ENCODE peak calls at places on chromosomes 5 and 9, in ten cellular contexts. One of them, this sample, is unnamed.

GRCh38 chr5:157550668-157551067 is 24.9 kb downstream of the ADAM19 start:
- DNase-seq in prostate gland: no peak
- DNase-seq in naive thymus-derived CD4-positive, alpha-beta T cell: no peak
- DNase-seq in GM04504: no peak
- DNase-seq in GM19239: no peak
- DNase-seq in activated naive CD4-positive, alpha-beta T cell treated with Interleukin-2 at 50 U/mL for 16 hours: no peak
- DNase-seq in fibroblast of mammary gland: no peak
- DNase-seq in stimulated activated CD4-positive, alpha-beta T cell treated with anti-CD3 and anti-CD28 coated beads, Interleukin-12 subunit alpha, Interleukin-12 subunit beta, amount 100 ng/mL, for 48 hours: no peak
- DNase-seq in heart right ventricle: no peak
- DNase-seq in GM12878: no peak
- DNase-seq in this sample: no peak

GRCh38 chr5:41831155-41831554 is 39.1 kb downstream of the OXCT1 start:
- DNase-seq in prostate gland: no peak
- DNase-seq in naive thymus-derived CD4-positive, alpha-beta T cell: no peak
- DNase-seq in GM04504: no peak
- DNase-seq in GM19239: no peak
- DNase-seq in activated naive CD4-positive, alpha-beta T cell treated with Interleukin-2 at 50 U/mL for 16 hours: no peak
- DNase-seq in fibroblast of mammary gland: no peak
- DNase-seq in stimulated activated CD4-positive, alpha-beta T cell treated with anti-CD3 and anti-CD28 coated beads, Interleukin-12 subunit alpha, Interleukin-12 subunit beta, amount 100 ng/mL, for 48 hours: no peak
- DNase-seq in heart right ventricle: no peak
- DNase-seq in GM12878: no peak
- DNase-seq in this sample: no peak

GRCh38 chr5:10635257-10635860 is 71.5 kb downstream of the ANKRD33B start:
- DNase-seq in prostate gland: no peak
- DNase-seq in naive thymus-derived CD4-positive, alpha-beta T cell: no peak
- DNase-seq in GM04504: no peak
- DNase-seq in GM19239: peak
- DNase-seq in activated naive CD4-positive, alpha-beta T cell treated with Interleukin-2 at 50 U/mL for 16 hours: peak
- DNase-seq in fibroblast of mammary gland: peak
- DNase-seq in stimulated activated CD4-positive, alpha-beta T cell treated with anti-CD3 and anti-CD28 coated beads, Interleukin-12 subunit alpha, Interleukin-12 subunit beta, amount 100 ng/mL, for 48 hours: peak
- DNase-seq in heart right ventricle: no peak
- DNase-seq in GM12878: peak
- DNase-seq in this sample: no peak

GRCh38 chr5:73030995-73031394 is 75.2 kb downstream of the FCHO2 start:
- DNase-seq in prostate gland: no peak
- DNase-seq in naive thymus-derived CD4-positive, alpha-beta T cell: no peak
- DNase-seq in GM04504: peak
- DNase-seq in GM19239: no peak
- DNase-seq in activated naive CD4-positive, alpha-beta T cell treated with Interleukin-2 at 50 U/mL for 16 hours: no peak
- DNase-seq in fibroblast of mammary gland: peak
- DNase-seq in stimulated activated CD4-positive, alpha-beta T cell treated with anti-CD3 and anti-CD28 coated beads, Interleukin-12 subunit alpha, Interleukin-12 subunit beta, amount 100 ng/mL, for 48 hours: no peak
- DNase-seq in heart right ventricle: no peak
- DNase-seq in GM12878: no peak
- DNase-seq in this sample: no peak

GRCh38 chr9:14515564-14516198 is 177.6 kb downstream of the ZDHHC21 start:
- DNase-seq in prostate gland: no peak
- DNase-seq in naive thymus-derived CD4-positive, alpha-beta T cell: no peak
- DNase-seq in GM04504: no peak
- DNase-seq in GM19239: no peak
- DNase-seq in activated naive CD4-positive, alpha-beta T cell treated with Interleukin-2 at 50 U/mL for 16 hours: no peak
- DNase-seq in fibroblast of mammary gland: peak
- DNase-seq in stimulated activated CD4-positive, alpha-beta T cell treated with anti-CD3 and anti-CD28 coated beads, Interleukin-12 subunit alpha, Interleukin-12 subunit beta, amount 100 ng/mL, for 48 hours: no peak
- DNase-seq in heart right ventricle: no peak
- DNase-seq in GM12878: no peak
- DNase-seq in this sample: no peak

GRCh38 chr5:134647750-134648424 is 698 bp upstream of the SEC24A start:
- DNase-seq in prostate gland: no peak
- DNase-seq in naive thymus-derived CD4-positive, alpha-beta T cell: peak
- DNase-seq in GM04504: no peak
- DNase-seq in GM19239: no peak
- DNase-seq in activated naive CD4-positive, alpha-beta T cell treated with Interleukin-2 at 50 U/mL for 16 hours: peak
- DNase-seq in fibroblast of mammary gland: peak
- DNase-seq in stimulated activated CD4-positive, alpha-beta T cell treated with anti-CD3 and anti-CD28 coated beads, Interleukin-12 subunit alpha, Interleukin-12 subunit beta, amount 100 ng/mL, for 48 hours: peak
- DNase-seq in heart right ventricle: no peak
- DNase-seq in GM12878: peak
- DNase-seq in this sample: no peak

GRCh38 chr9:90613502-90613901 is 29.1 kb downstream of the DIRAS2 start:
- DNase-seq in prostate gland: no peak
- DNase-seq in naive thymus-derived CD4-positive, alpha-beta T cell: no peak
- DNase-seq in GM04504: no peak
- DNase-seq in GM19239: no peak
- DNase-seq in activated naive CD4-positive, alpha-beta T cell treated with Interleukin-2 at 50 U/mL for 16 hours: no peak
- DNase-seq in fibroblast of mammary gland: no peak
- DNase-seq in stimulated activated CD4-positive, alpha-beta T cell treated with anti-CD3 and anti-CD28 coated beads, Interleukin-12 subunit alpha, Interleukin-12 subunit beta, amount 100 ng/mL, for 48 hours: no peak
- DNase-seq in heart right ventricle: no peak
- DNase-seq in GM12878: no peak
- DNase-seq in this sample: no peak

GRCh38 chr9:93619272-93619775 is 42.9 kb downstream of the PHF2 start:
- DNase-seq in prostate gland: no peak
- DNase-seq in naive thymus-derived CD4-positive, alpha-beta T cell: no peak
- DNase-seq in GM04504: no peak
- DNase-seq in GM19239: no peak
- DNase-seq in activated naive CD4-positive, alpha-beta T cell treated with Interleukin-2 at 50 U/mL for 16 hours: no peak
- DNase-seq in fibroblast of mammary gland: no peak
- DNase-seq in stimulated activated CD4-positive, alpha-beta T cell treated with anti-CD3 and anti-CD28 coated beads, Interleukin-12 subunit alpha, Interleukin-12 subunit beta, amount 100 ng/mL, for 48 hours: no peak
- DNase-seq in heart right ventricle: no peak
- DNase-seq in GM12878: no peak
- DNase-seq in this sample: no peak

GRCh38 chr5:172420215-172420934 is 34.0 kb downstream of the SH3PXD2B start:
- DNase-seq in prostate gland: peak
- DNase-seq in naive thymus-derived CD4-positive, alpha-beta T cell: no peak
- DNase-seq in GM04504: peak
- DNase-seq in GM19239: no peak
- DNase-seq in activated naive CD4-positive, alpha-beta T cell treated with Interleukin-2 at 50 U/mL for 16 hours: peak
- DNase-seq in fibroblast of mammary gland: peak
- DNase-seq in stimulated activated CD4-positive, alpha-beta T cell treated with anti-CD3 and anti-CD28 coated beads, Interleukin-12 subunit alpha, Interleukin-12 subunit beta, amount 100 ng/mL, for 48 hours: no peak
- DNase-seq in heart right ventricle: peak
- DNase-seq in GM12878: no peak
- DNase-seq in this sample: peak

GRCh38 chr5:60492958-60493357 is 207.0 kb downstream of the DEPDC1B start:
- DNase-seq in prostate gland: no peak
- DNase-seq in naive thymus-derived CD4-positive, alpha-beta T cell: no peak
- DNase-seq in GM04504: no peak
- DNase-seq in GM19239: no peak
- DNase-seq in activated naive CD4-positive, alpha-beta T cell treated with Interleukin-2 at 50 U/mL for 16 hours: no peak
- DNase-seq in fibroblast of mammary gland: peak
- DNase-seq in stimulated activated CD4-positive, alpha-beta T cell treated with anti-CD3 and anti-CD28 coated beads, Interleukin-12 subunit alpha, Interleukin-12 subunit beta, amount 100 ng/mL, for 48 hours: no peak
- DNase-seq in heart right ventricle: no peak
- DNase-seq in GM12878: no peak
- DNase-seq in this sample: no peak

GRCh38 chr9:110021891-110022290 is 186.1 kb downstream of the C9orf152 start:
- DNase-seq in prostate gland: no peak
- DNase-seq in naive thymus-derived CD4-positive, alpha-beta T cell: no peak
- DNase-seq in GM04504: no peak
- DNase-seq in GM19239: no peak
- DNase-seq in activated naive CD4-positive, alpha-beta T cell treated with Interleukin-2 at 50 U/mL for 16 hours: no peak
- DNase-seq in fibroblast of mammary gland: no peak
- DNase-seq in stimulated activated CD4-positive, alpha-beta T cell treated with anti-CD3 and anti-CD28 coated beads, Interleukin-12 subunit alpha, Interleukin-12 subunit beta, amount 100 ng/mL, for 48 hours: no peak
- DNase-seq in heart right ventricle: no peak
- DNase-seq in GM12878: peak
- DNase-seq in this sample: no peak

GRCh38 chr5:122415030-122415429 is 103.0 kb downstream of the SNCAIP start:
- DNase-seq in prostate gland: no peak
- DNase-seq in naive thymus-derived CD4-positive, alpha-beta T cell: no peak
- DNase-seq in GM04504: no peak
- DNase-seq in GM19239: no peak
- DNase-seq in activated naive CD4-positive, alpha-beta T cell treated with Interleukin-2 at 50 U/mL for 16 hours: no peak
- DNase-seq in fibroblast of mammary gland: no peak
- DNase-seq in stimulated activated CD4-positive, alpha-beta T cell treated with anti-CD3 and anti-CD28 coated beads, Interleukin-12 subunit alpha, Interleukin-12 subunit beta, amount 100 ng/mL, for 48 hours: no peak
- DNase-seq in heart right ventricle: no peak
- DNase-seq in GM12878: no peak
- DNase-seq in this sample: no peak

GRCh38 chr9:10144336-10144735 is 468.5 kb downstream of the PTPRD start:
- DNase-seq in prostate gland: no peak
- DNase-seq in naive thymus-derived CD4-positive, alpha-beta T cell: no peak
- DNase-seq in GM04504: no peak
- DNase-seq in GM19239: no peak
- DNase-seq in activated naive CD4-positive, alpha-beta T cell treated with Interleukin-2 at 50 U/mL for 16 hours: no peak
- DNase-seq in fibroblast of mammary gland: no peak
- DNase-seq in stimulated activated CD4-positive, alpha-beta T cell treated with anti-CD3 and anti-CD28 coated beads, Interleukin-12 subunit alpha, Interleukin-12 subunit beta, amount 100 ng/mL, for 48 hours: no peak
- DNase-seq in heart right ventricle: peak
- DNase-seq in GM12878: no peak
- DNase-seq in this sample: no peak

GRCh38 chr9:126915281-126915816 is 767 bp downstream of the RALGPS1 start:
- DNase-seq in prostate gland: peak
- DNase-seq in naive thymus-derived CD4-positive, alpha-beta T cell: peak
- DNase-seq in GM04504: no peak
- DNase-seq in GM19239: no peak
- DNase-seq in activated naive CD4-positive, alpha-beta T cell treated with Interleukin-2 at 50 U/mL for 16 hours: no peak
- DNase-seq in fibroblast of mammary gland: no peak
- DNase-seq in stimulated activated CD4-positive, alpha-beta T cell treated with anti-CD3 and anti-CD28 coated beads, Interleukin-12 subunit alpha, Interleukin-12 subunit beta, amount 100 ng/mL, for 48 hours: no peak
- DNase-seq in heart right ventricle: no peak
- DNase-seq in GM12878: no peak
- DNase-seq in this sample: peak

GRCh38 chr9:135500525-135501260 is at the start of gene MRPS2:
- DNase-seq in prostate gland: peak
- DNase-seq in naive thymus-derived CD4-positive, alpha-beta T cell: peak
- DNase-seq in GM04504: peak
- DNase-seq in GM19239: peak
- DNase-seq in activated naive CD4-positive, alpha-beta T cell treated with Interleukin-2 at 50 U/mL for 16 hours: peak
- DNase-seq in fibroblast of mammary gland: peak
- DNase-seq in stimulated activated CD4-positive, alpha-beta T cell treated with anti-CD3 and anti-CD28 coated beads, Interleukin-12 subunit alpha, Interleukin-12 subunit beta, amount 100 ng/mL, for 48 hours: peak
- DNase-seq in heart right ventricle: peak
- DNase-seq in GM12878: peak
- DNase-seq in this sample: peak

GRCh38 chr5:1239514-1240251 is 14.5 kb downstream of the SLC6A18 start:
- DNase-seq in prostate gland: no peak
- DNase-seq in naive thymus-derived CD4-positive, alpha-beta T cell: no peak
- DNase-seq in GM04504: no peak
- DNase-seq in GM19239: no peak
- DNase-seq in activated naive CD4-positive, alpha-beta T cell treated with Interleukin-2 at 50 U/mL for 16 hours: no peak
- DNase-seq in fibroblast of mammary gland: no peak
- DNase-seq in stimulated activated CD4-positive, alpha-beta T cell treated with anti-CD3 and anti-CD28 coated beads, Interleukin-12 subunit alpha, Interleukin-12 subunit beta, amount 100 ng/mL, for 48 hours: no peak
- DNase-seq in heart right ventricle: no peak
- DNase-seq in GM12878: no peak
- DNase-seq in this sample: no peak

GRCh38 chr5:78405820-78406750 is 45.7 kb downstream of the SCAMP1 start:
- DNase-seq in prostate gland: no peak
- DNase-seq in naive thymus-derived CD4-positive, alpha-beta T cell: no peak
- DNase-seq in GM04504: peak
- DNase-seq in GM19239: no peak
- DNase-seq in activated naive CD4-positive, alpha-beta T cell treated with Interleukin-2 at 50 U/mL for 16 hours: no peak
- DNase-seq in fibroblast of mammary gland: peak
- DNase-seq in stimulated activated CD4-positive, alpha-beta T cell treated with anti-CD3 and anti-CD28 coated beads, Interleukin-12 subunit alpha, Interleukin-12 subunit beta, amount 100 ng/mL, for 48 hours: no peak
- DNase-seq in heart right ventricle: no peak
- DNase-seq in GM12878: peak
- DNase-seq in this sample: no peak

GRCh38 chr5:33997331-33997983 is 10.4 kb downstream of the AMACR start:
- DNase-seq in prostate gland: peak
- DNase-seq in naive thymus-derived CD4-positive, alpha-beta T cell: peak
- DNase-seq in GM04504: peak
- DNase-seq in GM19239: peak
- DNase-seq in activated naive CD4-positive, alpha-beta T cell treated with Interleukin-2 at 50 U/mL for 16 hours: peak
- DNase-seq in fibroblast of mammary gland: peak
- DNase-seq in stimulated activated CD4-positive, alpha-beta T cell treated with anti-CD3 and anti-CD28 coated beads, Interleukin-12 subunit alpha, Interleukin-12 subunit beta, amount 100 ng/mL, for 48 hours: no peak
- DNase-seq in heart right ventricle: peak
- DNase-seq in GM12878: no peak
- DNase-seq in this sample: no peak

GRCh38 chr9:105216440-105217178 is 27.8 kb upstream of the SLC44A1 start:
- DNase-seq in prostate gland: no peak
- DNase-seq in naive thymus-derived CD4-positive, alpha-beta T cell: no peak
- DNase-seq in GM04504: no peak
- DNase-seq in GM19239: no peak
- DNase-seq in activated naive CD4-positive, alpha-beta T cell treated with Interleukin-2 at 50 U/mL for 16 hours: no peak
- DNase-seq in fibroblast of mammary gland: peak
- DNase-seq in stimulated activated CD4-positive, alpha-beta T cell treated with anti-CD3 and anti-CD28 coated beads, Interleukin-12 subunit alpha, Interleukin-12 subunit beta, amount 100 ng/mL, for 48 hours: no peak
- DNase-seq in heart right ventricle: peak
- DNase-seq in GM12878: no peak
- DNase-seq in this sample: peak

GRCh38 chr5:54915466-54916027 is 69.8 kb downstream of the ESM1 start:
- DNase-seq in prostate gland: no peak
- DNase-seq in naive thymus-derived CD4-positive, alpha-beta T cell: no peak
- DNase-seq in GM04504: no peak
- DNase-seq in GM19239: no peak
- DNase-seq in activated naive CD4-positive, alpha-beta T cell treated with Interleukin-2 at 50 U/mL for 16 hours: no peak
- DNase-seq in fibroblast of mammary gland: no peak
- DNase-seq in stimulated activated CD4-positive, alpha-beta T cell treated with anti-CD3 and anti-CD28 coated beads, Interleukin-12 subunit alpha, Interleukin-12 subunit beta, amount 100 ng/mL, for 48 hours: no peak
- DNase-seq in heart right ventricle: no peak
- DNase-seq in GM12878: no peak
- DNase-seq in this sample: no peak

GRCh38 chr9:33024126-33024965 is 727 bp upstream of the DNAJA1 start:
- DNase-seq in prostate gland: no peak
- DNase-seq in naive thymus-derived CD4-positive, alpha-beta T cell: no peak
- DNase-seq in GM04504: no peak
- DNase-seq in GM19239: no peak
- DNase-seq in activated naive CD4-positive, alpha-beta T cell treated with Interleukin-2 at 50 U/mL for 16 hours: peak
- DNase-seq in fibroblast of mammary gland: peak
- DNase-seq in stimulated activated CD4-positive, alpha-beta T cell treated with anti-CD3 and anti-CD28 coated beads, Interleukin-12 subunit alpha, Interleukin-12 subunit beta, amount 100 ng/mL, for 48 hours: no peak
- DNase-seq in heart right ventricle: no peak
- DNase-seq in GM12878: no peak
- DNase-seq in this sample: no peak

GRCh38 chr9:77946969-77947368 is 84.6 kb downstream of the GNAQ start:
- DNase-seq in prostate gland: peak
- DNase-seq in naive thymus-derived CD4-positive, alpha-beta T cell: no peak
- DNase-seq in GM04504: no peak
- DNase-seq in GM19239: no peak
- DNase-seq in activated naive CD4-positive, alpha-beta T cell treated with Interleukin-2 at 50 U/mL for 16 hours: no peak
- DNase-seq in fibroblast of mammary gland: no peak
- DNase-seq in stimulated activated CD4-positive, alpha-beta T cell treated with anti-CD3 and anti-CD28 coated beads, Interleukin-12 subunit alpha, Interleukin-12 subunit beta, amount 100 ng/mL, for 48 hours: no peak
- DNase-seq in heart right ventricle: no peak
- DNase-seq in GM12878: no peak
- DNase-seq in this sample: no peak

GRCh38 chr5:91092859-91093843 is 290.0 kb downstream of the ARRDC3 start:
- DNase-seq in prostate gland: no peak
- DNase-seq in naive thymus-derived CD4-positive, alpha-beta T cell: no peak
- DNase-seq in GM04504: no peak
- DNase-seq in GM19239: no peak
- DNase-seq in activated naive CD4-positive, alpha-beta T cell treated with Interleukin-2 at 50 U/mL for 16 hours: no peak
- DNase-seq in fibroblast of mammary gland: no peak
- DNase-seq in stimulated activated CD4-positive, alpha-beta T cell treated with anti-CD3 and anti-CD28 coated beads, Interleukin-12 subunit alpha, Interleukin-12 subunit beta, amount 100 ng/mL, for 48 hours: no peak
- DNase-seq in heart right ventricle: no peak
- DNase-seq in GM12878: no peak
- DNase-seq in this sample: no peak

GRCh38 chr5:79229357-79230174 is 6.4 kb upstream of the JMY start:
- DNase-seq in prostate gland: no peak
- DNase-seq in naive thymus-derived CD4-positive, alpha-beta T cell: no peak
- DNase-seq in GM04504: peak
- DNase-seq in GM19239: no peak
- DNase-seq in activated naive CD4-positive, alpha-beta T cell treated with Interleukin-2 at 50 U/mL for 16 hours: peak
- DNase-seq in fibroblast of mammary gland: peak
- DNase-seq in stimulated activated CD4-positive, alpha-beta T cell treated with anti-CD3 and anti-CD28 coated beads, Interleukin-12 subunit alpha, Interleukin-12 subunit beta, amount 100 ng/mL, for 48 hours: no peak
- DNase-seq in heart right ventricle: no peak
- DNase-seq in GM12878: peak
- DNase-seq in this sample: no peak

GRCh38 chr5:140220698-140221064 is 45.7 kb downstream of the CYSTM1 start:
- DNase-seq in prostate gland: no peak
- DNase-seq in naive thymus-derived CD4-positive, alpha-beta T cell: no peak
- DNase-seq in GM04504: no peak
- DNase-seq in GM19239: no peak
- DNase-seq in activated naive CD4-positive, alpha-beta T cell treated with Interleukin-2 at 50 U/mL for 16 hours: no peak
- DNase-seq in fibroblast of mammary gland: no peak
- DNase-seq in stimulated activated CD4-positive, alpha-beta T cell treated with anti-CD3 and anti-CD28 coated beads, Interleukin-12 subunit alpha, Interleukin-12 subunit beta, amount 100 ng/mL, for 48 hours: no peak
- DNase-seq in heart right ventricle: no peak
- DNase-seq in GM12878: no peak
- DNase-seq in this sample: no peak

GRCh38 chr5:159965031-159965837 is 43.7 kb upstream of the TTC1 start:
- DNase-seq in prostate gland: no peak
- DNase-seq in naive thymus-derived CD4-positive, alpha-beta T cell: no peak
- DNase-seq in GM04504: no peak
- DNase-seq in GM19239: no peak
- DNase-seq in activated naive CD4-positive, alpha-beta T cell treated with Interleukin-2 at 50 U/mL for 16 hours: peak
- DNase-seq in fibroblast of mammary gland: peak
- DNase-seq in stimulated activated CD4-positive, alpha-beta T cell treated with anti-CD3 and anti-CD28 coated beads, Interleukin-12 subunit alpha, Interleukin-12 subunit beta, amount 100 ng/mL, for 48 hours: no peak
- DNase-seq in heart right ventricle: peak
- DNase-seq in GM12878: no peak
- DNase-seq in this sample: peak

GRCh38 chr5:749101-749670 is 35.3 kb downstream of the ZDHHC11B start:
- DNase-seq in prostate gland: no peak
- DNase-seq in naive thymus-derived CD4-positive, alpha-beta T cell: no peak
- DNase-seq in GM04504: no peak
- DNase-seq in GM19239: no peak
- DNase-seq in activated naive CD4-positive, alpha-beta T cell treated with Interleukin-2 at 50 U/mL for 16 hours: no peak
- DNase-seq in fibroblast of mammary gland: no peak
- DNase-seq in stimulated activated CD4-positive, alpha-beta T cell treated with anti-CD3 and anti-CD28 coated beads, Interleukin-12 subunit alpha, Interleukin-12 subunit beta, amount 100 ng/mL, for 48 hours: no peak
- DNase-seq in heart right ventricle: no peak
- DNase-seq in GM12878: no peak
- DNase-seq in this sample: no peak

GRCh38 chr5:139651863-139652787 is 4.0 kb downstream of the CXXC5 start:
- DNase-seq in prostate gland: peak
- DNase-seq in naive thymus-derived CD4-positive, alpha-beta T cell: peak
- DNase-seq in GM04504: no peak
- DNase-seq in GM19239: peak
- DNase-seq in activated naive CD4-positive, alpha-beta T cell treated with Interleukin-2 at 50 U/mL for 16 hours: peak
- DNase-seq in fibroblast of mammary gland: peak
- DNase-seq in stimulated activated CD4-positive, alpha-beta T cell treated with anti-CD3 and anti-CD28 coated beads, Interleukin-12 subunit alpha, Interleukin-12 subunit beta, amount 100 ng/mL, for 48 hours: peak
- DNase-seq in heart right ventricle: peak
- DNase-seq in GM12878: peak
- DNase-seq in this sample: peak

This sample was measured in left ventricle myocardium inferior.